ENCODE peak calls at places on chromosomes 6 and 20, in four cellular contexts. H is AML-193, E is A172, Y is iris pigment epithelial cell. W is an unnamed sample.
A peak's percentile ranks its signal among the peaks of the same experiment; 100 is the strongest.

GRCh38 chr6:11665636-11666335 is 112.8 kb downstream of the ADTRP start:
- DNase-seq in Y (no peak), H (no peak), E (no peak), W (no peak)

GRCh38 chr6:55399331-55399730 is 72.1 kb downstream of the GFRAL start:
- DNase-seq in E (no peak), H (no peak), Y (peak; percentile 64), W (no peak)

GRCh38 chr20:51143652-51144051 is 120.7 kb upstream of the KCNG1 start:
- DNase-seq in H (no peak), Y (no peak), E (no peak), W (no peak)

GRCh38 chr20:64047968-64048401 is 1.5 kb downstream of the SOX18 start:
- DNase-seq in E (no peak), Y (no peak), H (no peak), W (no peak)

GRCh38 chr6:44527191-44527960 is 139.9 kb downstream of the CDC5L start:
- DNase-seq in H (peak; percentile 63), Y (no peak), E (no peak), W (no peak)

GRCh38 chr20:59976196-59976847 is 18.1 kb downstream of the CDH26 start:
- DNase-seq in H (no peak), E (no peak), Y (no peak), W (no peak)

GRCh38 chr6:141077355-141078333 is 1055.1 kb upstream of the GJE1 start:
- DNase-seq in H (peak; percentile 10), Y (peak; percentile 21), E (peak; percentile 59), W (no peak)

GRCh38 chr6:54916858-54917257 is 70.3 kb downstream of the FAM83B start:
- DNase-seq in H (no peak), E (peak; percentile 62), Y (peak; percentile 14), W (no peak)

GRCh38 chr20:54140067-54140466 is 33.7 kb downstream of the CYP24A1 start:
- DNase-seq in Y (no peak), E (no peak), H (no peak), W (no peak)

GRCh38 chr20:20373046-20373706 is 5.3 kb downstream of the INSM1 start:
- DNase-seq in E (no peak), Y (no peak), H (no peak), W (no peak)

GRCh38 chr20:16459019-16459700 is 114.1 kb downstream of the KIF16B start:
- DNase-seq in E (peak; percentile 64), H (no peak), Y (peak; percentile 92), W (no peak)

GRCh38 chr6:138105880-138106664 is 1.1 kb downstream of the PERP start:
- DNase-seq in E (no peak), Y (peak; percentile 30), H (no peak), W (no peak)

GRCh38 chr20:31833931-31834521 is 11.4 kb downstream of the FOXS1 start:
- DNase-seq in E (no peak), Y (no peak), H (no peak), W (no peak)

GRCh38 chr20:22717466-22717865 is 133.1 kb upstream of the FOXA2 start:
- DNase-seq in H (no peak), E (peak; percentile 88), Y (peak; percentile 45), W (no peak)

GRCh38 chr6:88165877-88166492 is at the start of gene CNR1:
- DNase-seq in Y (no peak), E (no peak), H (no peak), W (no peak)

GRCh38 chr6:39335780-39336541 is 13.5 kb upstream of the KCNK16 start:
- DNase-seq in Y (no peak), H (peak; percentile 70), E (peak; percentile 16), W (no peak)

GRCh38 chr6:21005816-21006553 is 471.7 kb downstream of the CDKAL1 start:
- DNase-seq in H (no peak), Y (peak; percentile 93), E (peak; percentile 87), W (no peak)

GRCh38 chr20:64106981-64107735 is at the start of gene NPBWR2:
- DNase-seq in E (no peak), Y (no peak), H (no peak), W (no peak)

GRCh38 chr6:42260972-42261371 is 43.3 kb upstream of the MRPS10 start:
- DNase-seq in H (no peak), Y (no peak), E (no peak), W (no peak)

GRCh38 chr20:59576216-59576953 is 28.0 kb upstream of the PHACTR3 start:
- DNase-seq in H (no peak), Y (no peak), E (no peak), W (no peak)

GRCh38 chr20:39702716-39703349 is 740.7 kb downstream of the DHX35 start:
- DNase-seq in Y (no peak), H (no peak), E (no peak), W (no peak)

GRCh38 chr6:40325041-40325440 is 262.1 kb downstream of the LRFN2 start:
- DNase-seq in Y (no peak), E (no peak), H (no peak), W (no peak)

GRCh38 chr6:75735491-75736186 is 13.4 kb upstream of the MYO6 start:
- DNase-seq in H (peak; percentile 69), E (peak; percentile 33), Y (peak; percentile 41), W (no peak)

GRCh38 chr6:7087491-7087979 is 20.2 kb upstream of the RREB1 start:
- DNase-seq in Y (no peak), E (no peak), H (no peak), W (no peak)

GRCh38 chr20:9660236-9660868 is 146.0 kb downstream of the LAMP5 start:
- DNase-seq in H (no peak), E (peak; percentile 11), Y (no peak), W (no peak)

GRCh38 chr6:79536615-79536968 is 638 bp downstream of the LCA5 start:
- DNase-seq in H (no peak), E (peak; percentile 22), Y (peak; percentile 65), W (no peak)

GRCh38 chr6:62285612-62286469 is at the start of gene KHDRBS2:
- DNase-seq in H (no peak), E (no peak), Y (peak; percentile 17), W (no peak)

GRCh38 chr20:25310921-25311728 is 63.2 kb downstream of the PYGB start:
- DNase-seq in Y (peak; percentile 64), E (peak; percentile 97), H (no peak), W (no peak)

W was measured in SIG-M5.